ENCODE peak calls at places on chromosomes 7 and 10, in four cellular contexts. One of them, this sample, is unnamed.

GRCh38 chr7:151439855-151440798 is at the start of gene CRYGN:
- DNase-seq in omental fat pad: no peak
- DNase-seq in GM12865: no peak
- DNase-seq in OCI-LY7: no peak
- DNase-seq in this sample: no peak

GRCh38 chr10:62653254-62653653 is 151.3 kb upstream of the ADO start:
- DNase-seq in omental fat pad: no peak
- DNase-seq in GM12865: peak; percentile 97
- DNase-seq in OCI-LY7: peak; percentile 99
- DNase-seq in this sample: peak; percentile 57

GRCh38 chr10:69703766-69704191 is 73.7 kb downstream of the FAM241B start:
- DNase-seq in omental fat pad: no peak
- DNase-seq in GM12865: no peak
- DNase-seq in OCI-LY7: no peak
- DNase-seq in this sample: peak; percentile 58

GRCh38 chr7:151993977-151994676 is 31.3 kb upstream of the GALNT11 start:
- DNase-seq in omental fat pad: no peak
- DNase-seq in GM12865: peak; percentile 4
- DNase-seq in OCI-LY7: no peak
- DNase-seq in this sample: no peak

GRCh38 chr10:133274751-133275682 is 1.7 kb downstream of the ADAM8 start:
- DNase-seq in omental fat pad: no peak
- DNase-seq in GM12865: peak; percentile 92
- DNase-seq in OCI-LY7: peak; percentile 77
- DNase-seq in this sample: peak; percentile 93

GRCh38 chr7:153887756-153888591 is 164.2 kb upstream of the DPP6 start:
- DNase-seq in omental fat pad: no peak
- DNase-seq in GM12865: no peak
- DNase-seq in OCI-LY7: no peak
- DNase-seq in this sample: no peak

GRCh38 chr7:19009241-19009935 is 108.0 kb downstream of the TWIST1 start:
- DNase-seq in omental fat pad: no peak
- DNase-seq in GM12865: no peak
- DNase-seq in OCI-LY7: no peak
- DNase-seq in this sample: no peak

GRCh38 chr10:45418859-45419672 is 45.0 kb downstream of the ALOX5 start:
- DNase-seq in omental fat pad: no peak
- DNase-seq in GM12865: peak; percentile 94
- DNase-seq in OCI-LY7: no peak
- DNase-seq in this sample: peak; percentile 77

GRCh38 chr10:661891-662605 is 27.4 kb downstream of the DIP2C start:
- DNase-seq in omental fat pad: no peak
- DNase-seq in GM12865: no peak
- DNase-seq in OCI-LY7: no peak
- DNase-seq in this sample: no peak

GRCh38 chr10:90969947-90970673 is 49.2 kb upstream of the ANKRD1 start:
- DNase-seq in omental fat pad: no peak
- DNase-seq in GM12865: no peak
- DNase-seq in OCI-LY7: no peak
- DNase-seq in this sample: no peak

GRCh38 chr10:124229516-124230051 is 136.2 kb upstream of the CHST15 start:
- DNase-seq in omental fat pad: no peak
- DNase-seq in GM12865: no peak
- DNase-seq in OCI-LY7: peak; percentile 44
- DNase-seq in this sample: no peak

GRCh38 chr7:9761224-9761623 is 1212.4 kb upstream of the PHF14 start:
- DNase-seq in omental fat pad: no peak
- DNase-seq in GM12865: no peak
- DNase-seq in OCI-LY7: no peak
- DNase-seq in this sample: no peak

GRCh38 chr7:140673063-140673769 is 471 bp downstream of the ADCK2 start:
- DNase-seq in omental fat pad: no peak
- DNase-seq in GM12865: peak; percentile 48
- DNase-seq in OCI-LY7: peak; percentile 69
- DNase-seq in this sample: peak; percentile 48

GRCh38 chr10:30058570-30059132 is 735 bp downstream of the JCAD start:
- DNase-seq in omental fat pad: no peak
- DNase-seq in GM12865: no peak
- DNase-seq in OCI-LY7: no peak
- DNase-seq in this sample: no peak

GRCh38 chr7:27080844-27081423 is 14.9 kb downstream of the HOXA1 start:
- DNase-seq in omental fat pad: no peak
- DNase-seq in GM12865: no peak
- DNase-seq in OCI-LY7: no peak
- DNase-seq in this sample: no peak

GRCh38 chr10:27072436-27073114 is 27.7 kb downstream of the ANKRD26 start:
- DNase-seq in omental fat pad: no peak
- DNase-seq in GM12865: no peak
- DNase-seq in OCI-LY7: no peak
- DNase-seq in this sample: peak; percentile 4

GRCh38 chr10:102476466-102477141 is 25.3 kb upstream of the C10orf95 start:
- DNase-seq in omental fat pad: no peak
- DNase-seq in GM12865: no peak
- DNase-seq in OCI-LY7: no peak
- DNase-seq in this sample: no peak

GRCh38 chr10:88979153-88979562 is 11.4 kb upstream of the FAS start:
- DNase-seq in omental fat pad: no peak
- DNase-seq in GM12865: no peak
- DNase-seq in OCI-LY7: no peak
- DNase-seq in this sample: no peak

GRCh38 chr7:44490351-44491200 is at the start of gene NUDCD3:
- DNase-seq in omental fat pad: peak; percentile 36
- DNase-seq in GM12865: peak; percentile 91
- DNase-seq in OCI-LY7: peak; percentile 92
- DNase-seq in this sample: peak; percentile 95

GRCh38 chr7:126727930-126728331 is 524.8 kb downstream of the GRM8 start:
- DNase-seq in omental fat pad: no peak
- DNase-seq in GM12865: no peak
- DNase-seq in OCI-LY7: no peak
- DNase-seq in this sample: peak; percentile 76

GRCh38 chr7:121798896-121799295 is 74.1 kb upstream of the PTPRZ1 start:
- DNase-seq in omental fat pad: no peak
- DNase-seq in GM12865: no peak
- DNase-seq in OCI-LY7: no peak
- DNase-seq in this sample: no peak

GRCh38 chr7:157612664-157613561 is 276.1 kb downstream of the DNAJB6 start:
- DNase-seq in omental fat pad: no peak
- DNase-seq in GM12865: no peak
- DNase-seq in OCI-LY7: no peak
- DNase-seq in this sample: peak; percentile 99

GRCh38 chr10:131806646-131807317 is 94.0 kb upstream of the PPP2R2D start:
- DNase-seq in omental fat pad: no peak
- DNase-seq in GM12865: no peak
- DNase-seq in OCI-LY7: no peak
- DNase-seq in this sample: no peak

GRCh38 chr7:27810186-27810585 is 70.2 kb downstream of the TAX1BP1 start:
- DNase-seq in omental fat pad: no peak
- DNase-seq in GM12865: no peak
- DNase-seq in OCI-LY7: no peak
- DNase-seq in this sample: no peak

GRCh38 chr7:40297741-40298311 is 163.0 kb downstream of the SUGCT start:
- DNase-seq in omental fat pad: no peak
- DNase-seq in GM12865: no peak
- DNase-seq in OCI-LY7: no peak
- DNase-seq in this sample: no peak

GRCh38 chr7:101595246-101595645 is 33.9 kb downstream of the MYL10 start:
- DNase-seq in omental fat pad: no peak
- DNase-seq in GM12865: no peak
- DNase-seq in OCI-LY7: no peak
- DNase-seq in this sample: no peak

GRCh38 chr7:93476491-93477344 is 97.8 kb downstream of the CALCR start:
- DNase-seq in omental fat pad: no peak
- DNase-seq in GM12865: no peak
- DNase-seq in OCI-LY7: no peak
- DNase-seq in this sample: no peak

GRCh38 chr10:79285315-79286185 is 61.7 kb upstream of the PPIF start:
- DNase-seq in omental fat pad: no peak
- DNase-seq in GM12865: peak; percentile 94
- DNase-seq in OCI-LY7: peak; percentile 36
- DNase-seq in this sample: peak; percentile 44

GRCh38 chr10:102009801-102010425 is 46.1 kb downstream of the ARMH3 start:
- DNase-seq in omental fat pad: no peak
- DNase-seq in GM12865: peak; percentile 85
- DNase-seq in OCI-LY7: peak; percentile 80
- DNase-seq in this sample: peak; percentile 78

GRCh38 chr10:96366508-96366907 is 7.7 kb upstream of the OPALIN start:
- DNase-seq in omental fat pad: no peak
- DNase-seq in GM12865: no peak
- DNase-seq in OCI-LY7: no peak
- DNase-seq in this sample: no peak

GRCh38 chr10:78184851-78185692 is 151.4 kb downstream of the RPS24 start:
- DNase-seq in omental fat pad: no peak
- DNase-seq in GM12865: no peak
- DNase-seq in OCI-LY7: no peak
- DNase-seq in this sample: no peak

GRCh38 chr7:768881-769504 is 41.9 kb upstream of the PRKAR1B start:
- DNase-seq in omental fat pad: no peak
- DNase-seq in GM12865: no peak
- DNase-seq in OCI-LY7: no peak
- DNase-seq in this sample: peak; percentile 18
- TF ChIP-seq CTCF in omental fat pad: no peak
- TF ChIP-seq CTCF in GM12865: no peak
- TF ChIP-seq CTCF in OCI-LY7: no peak
- TF ChIP-seq CTCF in this sample: no peak

GRCh38 chr7:99385564-99385963 is 11.0 kb downstream of the ARPC1B start:
- DNase-seq in omental fat pad: no peak
- DNase-seq in GM12865: no peak
- DNase-seq in OCI-LY7: no peak
- DNase-seq in this sample: no peak

GRCh38 chr7:99383791-99384370 is 9.4 kb downstream of the ARPC1B start:
- DNase-seq in omental fat pad: no peak
- DNase-seq in GM12865: no peak
- DNase-seq in OCI-LY7: no peak
- DNase-seq in this sample: no peak

GRCh38 chr7:99387912-99388311 is 13.4 kb downstream of the ARPC1B start:
- DNase-seq in omental fat pad: no peak
- DNase-seq in GM12865: no peak
- DNase-seq in OCI-LY7: no peak
- DNase-seq in this sample: no peak

GRCh38 chr7:99384523-99384922 is 10.0 kb downstream of the ARPC1B start:
- DNase-seq in omental fat pad: no peak
- DNase-seq in GM12865: no peak
- DNase-seq in OCI-LY7: no peak
- DNase-seq in this sample: no peak

DNA sequence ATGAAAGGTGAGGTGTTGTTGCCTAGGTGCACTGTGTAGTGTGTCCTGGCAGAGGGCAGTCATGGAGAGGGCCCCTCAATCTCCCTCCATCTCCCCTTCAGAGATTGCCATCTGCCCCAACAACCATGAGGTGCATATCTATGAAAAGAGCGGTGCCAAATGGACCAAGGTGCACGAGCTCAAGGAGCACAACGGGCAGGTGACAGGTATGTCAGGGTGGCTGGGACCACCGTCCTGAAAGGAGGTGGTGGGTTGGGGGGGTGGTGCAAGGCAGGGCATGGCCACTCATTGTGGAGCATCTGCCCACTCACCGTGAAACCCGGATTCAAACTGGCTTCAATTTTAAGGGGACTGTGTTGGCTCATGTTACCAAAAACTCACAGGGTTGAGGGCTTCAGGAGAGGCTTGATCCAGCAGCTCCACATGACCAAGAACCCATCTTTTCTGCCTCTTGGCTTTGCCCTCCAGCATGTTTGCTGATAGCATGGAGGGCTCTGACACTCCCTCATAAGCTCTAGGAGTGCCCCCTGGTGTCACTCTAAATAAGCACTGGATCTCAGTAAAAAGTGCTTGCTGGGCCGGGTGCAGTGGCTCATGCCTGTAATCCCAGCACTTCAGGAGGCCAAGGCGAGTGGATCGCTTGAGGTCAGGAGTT is 12.2 kb downstream of the ARPC1B start:
- DNase-seq in omental fat pad: no peak
- DNase-seq in GM12865: peak; percentile 59
- DNase-seq in OCI-LY7: peak; percentile 70
- DNase-seq in this sample: peak; percentile 83
- TF ChIP-seq CTCF in omental fat pad: no peak
- TF ChIP-seq CTCF in GM12865: peak; percentile 30
- TF ChIP-seq CTCF in OCI-LY7: peak; percentile 75
- TF ChIP-seq CTCF in this sample: peak; percentile 61

DNA sequence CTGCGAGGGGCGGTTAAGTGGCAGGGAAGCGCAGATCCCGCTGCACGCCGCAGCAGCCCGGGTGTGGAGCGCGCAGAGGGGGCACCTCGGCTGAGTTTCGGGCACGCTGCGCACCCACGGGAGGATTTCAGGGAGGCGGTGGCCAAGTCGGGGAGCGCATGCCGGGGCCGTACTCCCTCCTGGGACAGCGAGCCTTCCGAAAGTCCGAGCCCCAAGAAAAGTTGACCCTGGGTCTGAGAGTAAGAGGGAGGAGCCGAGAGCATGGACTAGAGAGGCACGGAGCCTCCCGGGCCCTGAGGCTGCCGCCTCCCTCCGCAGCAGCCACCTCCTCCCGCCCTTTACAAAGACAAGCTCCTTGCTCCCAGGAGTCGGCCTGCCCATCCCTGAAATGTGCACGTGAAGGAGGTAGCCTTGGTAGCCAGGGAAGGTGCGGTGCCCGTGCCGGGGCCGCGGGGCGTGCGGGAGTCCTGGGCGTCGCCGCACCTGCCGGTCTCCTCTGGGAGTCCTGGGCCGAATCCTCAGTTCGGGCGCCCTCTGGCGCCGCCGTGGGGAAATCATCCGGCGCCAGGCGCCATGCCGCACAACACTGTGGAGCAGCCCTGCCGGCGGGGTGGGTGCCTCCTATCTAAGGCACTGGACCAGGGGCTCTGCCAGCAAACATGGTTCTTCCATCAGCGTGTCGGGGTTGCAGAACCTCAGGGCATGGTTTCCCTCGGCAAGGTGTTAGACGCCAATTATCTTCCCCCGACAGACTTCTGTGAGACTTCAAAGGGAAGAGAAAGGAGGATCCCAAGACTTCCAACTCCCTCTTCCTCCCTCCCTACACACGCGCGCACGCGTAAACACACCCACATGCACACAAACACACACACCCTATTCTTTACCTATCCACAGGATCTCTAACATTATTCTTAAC is 104.0 kb downstream of the TRIL start:
- DNase-seq in omental fat pad: peak; percentile 38
- DNase-seq in GM12865: peak; percentile 82
- DNase-seq in OCI-LY7: peak; percentile 72
- DNase-seq in this sample: peak; percentile 70
- TF ChIP-seq CTCF in omental fat pad: peak; percentile 5
- TF ChIP-seq CTCF in GM12865: peak; percentile 89
- TF ChIP-seq CTCF in OCI-LY7: peak; percentile 84
- TF ChIP-seq CTCF in this sample: peak; percentile 87

GRCh38 chr10:129784286-129784685 is 179.8 kb downstream of the EBF3 start:
- DNase-seq in omental fat pad: no peak
- DNase-seq in GM12865: no peak
- DNase-seq in OCI-LY7: no peak
- DNase-seq in this sample: no peak

GRCh38 chr10:129780158-129780557 is 183.9 kb downstream of the EBF3 start:
- DNase-seq in omental fat pad: no peak
- DNase-seq in GM12865: no peak
- DNase-seq in OCI-LY7: no peak
- DNase-seq in this sample: no peak

GRCh38 chr10:129778571-129778970 is 185.5 kb downstream of the EBF3 start:
- DNase-seq in omental fat pad: no peak
- DNase-seq in GM12865: no peak
- DNase-seq in OCI-LY7: no peak
- DNase-seq in this sample: no peak

GRCh38 chr10:129779126-129779525 is 184.9 kb downstream of the EBF3 start:
- DNase-seq in omental fat pad: no peak
- DNase-seq in GM12865: no peak
- DNase-seq in OCI-LY7: no peak
- DNase-seq in this sample: no peak

GRCh38 chr10:129780901-129781795 is 182.9 kb downstream of the EBF3 start:
- DNase-seq in omental fat pad: no peak
- DNase-seq in GM12865: no peak
- DNase-seq in OCI-LY7: no peak
- DNase-seq in this sample: no peak
- TF ChIP-seq CTCF in omental fat pad: no peak
- TF ChIP-seq CTCF in GM12865: no peak
- TF ChIP-seq CTCF in OCI-LY7: no peak
- TF ChIP-seq CTCF in this sample: no peak

This sample was measured in NB4.